ENCODE peak calls at places on chromosomes 7 and 10, in seven cellular contexts. One of them, this sample, is unnamed.

GRCh38 chr10:7525314-7526016 is 114.6 kb upstream of the SFMBT2 start:
- DNase-seq in HL-60: peak
- DNase-seq in fibroblast of lung: peak
- DNase-seq in uterus: peak
- DNase-seq in H9: peak
- DNase-seq in PC-9: peak
- DNase-seq in foreskin keratinocyte: peak
- DNase-seq in this sample: peak

GRCh38 chr10:68231106-68231901 is 609 bp downstream of the ATOH7 start:
- DNase-seq in HL-60: peak
- DNase-seq in foreskin keratinocyte: peak
- DNase-seq in PC-9: peak
- DNase-seq in fibroblast of lung: peak
- DNase-seq in H9: peak
- DNase-seq in uterus: peak
- DNase-seq in this sample: no peak

GRCh38 chr7:140873473-140873872 is 51.3 kb downstream of the BRAF start:
- DNase-seq in PC-9: no peak
- DNase-seq in fibroblast of lung: no peak
- DNase-seq in uterus: no peak
- DNase-seq in H9: no peak
- DNase-seq in foreskin keratinocyte: no peak
- DNase-seq in HL-60: no peak
- DNase-seq in this sample: no peak

GRCh38 chr7:106862317-106863183 is 2.5 kb upstream of the PIK3CG start:
- DNase-seq in fibroblast of lung: no peak
- DNase-seq in foreskin keratinocyte: no peak
- DNase-seq in HL-60: peak
- DNase-seq in uterus: no peak
- DNase-seq in H9: no peak
- DNase-seq in PC-9: no peak
- DNase-seq in this sample: no peak

GRCh38 chr7:107978815-107979408 is 24.0 kb downstream of the LAMB1 start:
- DNase-seq in fibroblast of lung: no peak
- DNase-seq in H9: no peak
- DNase-seq in uterus: no peak
- DNase-seq in HL-60: no peak
- DNase-seq in PC-9: no peak
- DNase-seq in foreskin keratinocyte: no peak
- DNase-seq in this sample: no peak

GRCh38 chr7:143205560-143206293 is 16.1 kb upstream of the TAS2R40 start:
- DNase-seq in HL-60: peak
- DNase-seq in H9: no peak
- DNase-seq in PC-9: no peak
- DNase-seq in fibroblast of lung: peak
- DNase-seq in uterus: no peak
- DNase-seq in foreskin keratinocyte: no peak
- DNase-seq in this sample: peak

GRCh38 chr7:15175103-15175502 is 272.6 kb upstream of the DGKB start:
- DNase-seq in H9: no peak
- DNase-seq in fibroblast of lung: no peak
- DNase-seq in PC-9: no peak
- DNase-seq in HL-60: no peak
- DNase-seq in uterus: no peak
- DNase-seq in foreskin keratinocyte: no peak
- DNase-seq in this sample: no peak

GRCh38 chr10:37639200-37639599 is 218.2 kb downstream of the ZNF248 start:
- DNase-seq in uterus: no peak
- DNase-seq in fibroblast of lung: no peak
- DNase-seq in foreskin keratinocyte: no peak
- DNase-seq in PC-9: no peak
- DNase-seq in H9: no peak
- DNase-seq in HL-60: no peak
- DNase-seq in this sample: no peak

GRCh38 chr10:30070001-30070759 is 10.8 kb upstream of the JCAD start:
- DNase-seq in H9: no peak
- DNase-seq in fibroblast of lung: peak
- DNase-seq in HL-60: no peak
- DNase-seq in foreskin keratinocyte: no peak
- DNase-seq in uterus: no peak
- DNase-seq in PC-9: no peak
- DNase-seq in this sample: no peak

GRCh38 chr7:138565451-138566114 is 105.5 kb downstream of the TRIM24 start:
- DNase-seq in fibroblast of lung: peak
- DNase-seq in H9: peak
- DNase-seq in uterus: no peak
- DNase-seq in foreskin keratinocyte: peak
- DNase-seq in PC-9: peak
- DNase-seq in HL-60: peak
- DNase-seq in this sample: no peak

GRCh38 chr7:100974021-100974420 is 4.7 kb downstream of the MUC12 start:
- DNase-seq in H9: no peak
- DNase-seq in PC-9: no peak
- DNase-seq in HL-60: no peak
- DNase-seq in uterus: no peak
- DNase-seq in foreskin keratinocyte: no peak
- DNase-seq in fibroblast of lung: peak
- DNase-seq in this sample: no peak

GRCh38 chr10:118840071-118840775 is 85.5 kb upstream of the CACUL1 start:
- DNase-seq in H9: no peak
- DNase-seq in uterus: no peak
- DNase-seq in HL-60: peak
- DNase-seq in fibroblast of lung: peak
- DNase-seq in foreskin keratinocyte: peak
- DNase-seq in PC-9: peak
- DNase-seq in this sample: no peak

GRCh38 chr10:48366261-48366660 is 59.8 kb downstream of the MAPK8 start:
- DNase-seq in uterus: no peak
- DNase-seq in fibroblast of lung: no peak
- DNase-seq in H9: no peak
- DNase-seq in PC-9: no peak
- DNase-seq in HL-60: no peak
- DNase-seq in foreskin keratinocyte: no peak
- DNase-seq in this sample: no peak
- H3K27ac ChIP-seq in uterus: no peak
- H3K27ac ChIP-seq in fibroblast of lung: no peak
- H3K27ac ChIP-seq in H9: no peak
- H3K27ac ChIP-seq in PC-9: no peak
- H3K27ac ChIP-seq in HL-60: no peak
- H3K27ac ChIP-seq in foreskin keratinocyte: no peak
- H3K27ac ChIP-seq in this sample: no peak

GRCh38 chr10:77162697-77163096 is 474.9 kb downstream of the KCNMA1 start:
- DNase-seq in HL-60: no peak
- DNase-seq in H9: no peak
- DNase-seq in uterus: no peak
- DNase-seq in PC-9: peak
- DNase-seq in foreskin keratinocyte: peak
- DNase-seq in fibroblast of lung: peak
- DNase-seq in this sample: no peak
- H3K27ac ChIP-seq in HL-60: no peak
- H3K27ac ChIP-seq in H9: no peak
- H3K27ac ChIP-seq in uterus: peak
- H3K27ac ChIP-seq in PC-9: no peak
- H3K27ac ChIP-seq in foreskin keratinocyte: peak
- H3K27ac ChIP-seq in fibroblast of lung: no peak
- H3K27ac ChIP-seq in this sample: no peak

GRCh38 chr7:81715984-81716588 is 53.8 kb downstream of the HGF start:
- DNase-seq in foreskin keratinocyte: peak
- DNase-seq in fibroblast of lung: peak
- DNase-seq in uterus: no peak
- DNase-seq in H9: no peak
- DNase-seq in PC-9: no peak
- DNase-seq in HL-60: no peak
- DNase-seq in this sample: no peak

GRCh38 chr7:81714306-81714705 is 55.5 kb downstream of the HGF start:
- DNase-seq in foreskin keratinocyte: no peak
- DNase-seq in H9: no peak
- DNase-seq in HL-60: no peak
- DNase-seq in PC-9: no peak
- DNase-seq in uterus: no peak
- DNase-seq in fibroblast of lung: peak
- DNase-seq in this sample: no peak

GRCh38 chr7:81709836-81710235 is 60.0 kb downstream of the HGF start:
- DNase-seq in foreskin keratinocyte: no peak
- DNase-seq in uterus: no peak
- DNase-seq in HL-60: no peak
- DNase-seq in fibroblast of lung: no peak
- DNase-seq in PC-9: no peak
- DNase-seq in H9: no peak
- DNase-seq in this sample: no peak

GRCh38 chr7:81705206-81705605 is 64.6 kb downstream of the HGF start:
- DNase-seq in HL-60: no peak
- DNase-seq in uterus: no peak
- DNase-seq in foreskin keratinocyte: no peak
- DNase-seq in fibroblast of lung: no peak
- DNase-seq in H9: no peak
- DNase-seq in PC-9: no peak
- DNase-seq in this sample: no peak

GRCh38 chr7:81710751-81711150 is 59.1 kb downstream of the HGF start:
- DNase-seq in PC-9: no peak
- DNase-seq in H9: no peak
- DNase-seq in fibroblast of lung: no peak
- DNase-seq in HL-60: no peak
- DNase-seq in foreskin keratinocyte: no peak
- DNase-seq in uterus: no peak
- DNase-seq in this sample: no peak
- H3K27ac ChIP-seq in PC-9: no peak
- H3K27ac ChIP-seq in H9: no peak
- H3K27ac ChIP-seq in fibroblast of lung: no peak
- H3K27ac ChIP-seq in HL-60: no peak
- H3K27ac ChIP-seq in foreskin keratinocyte: no peak
- H3K27ac ChIP-seq in uterus: no peak
- H3K27ac ChIP-seq in this sample: no peak

GRCh38 chr7:35691827-35692307 is 3.1 kb downstream of the HERPUD2 start:
- DNase-seq in fibroblast of lung: no peak
- DNase-seq in HL-60: no peak
- DNase-seq in foreskin keratinocyte: no peak
- DNase-seq in PC-9: no peak
- DNase-seq in uterus: no peak
- DNase-seq in H9: no peak
- DNase-seq in this sample: peak
- H3K27ac ChIP-seq in fibroblast of lung: no peak
- H3K27ac ChIP-seq in HL-60: peak
- H3K27ac ChIP-seq in foreskin keratinocyte: no peak
- H3K27ac ChIP-seq in PC-9: no peak
- H3K27ac ChIP-seq in uterus: no peak
- H3K27ac ChIP-seq in H9: no peak
- H3K27ac ChIP-seq in this sample: peak

GRCh38 chr10:19815478-19816419 is 483 bp upstream of the PLXDC2 start:
- DNase-seq in fibroblast of lung: peak
- DNase-seq in H9: peak
- DNase-seq in PC-9: no peak
- DNase-seq in foreskin keratinocyte: peak
- DNase-seq in HL-60: no peak
- DNase-seq in uterus: peak
- DNase-seq in this sample: peak

GRCh38 chr10:19817251-19818046 is 1.2 kb downstream of the PLXDC2 start:
- DNase-seq in fibroblast of lung: peak
- DNase-seq in PC-9: no peak
- DNase-seq in uterus: peak
- DNase-seq in foreskin keratinocyte: peak
- DNase-seq in HL-60: no peak
- DNase-seq in H9: peak
- DNase-seq in this sample: no peak

GRCh38 chr10:19816420-19817250 is at the start of gene PLXDC2:
- DNase-seq in PC-9: no peak
- DNase-seq in H9: peak
- DNase-seq in foreskin keratinocyte: peak
- DNase-seq in HL-60: no peak
- DNase-seq in fibroblast of lung: peak
- DNase-seq in uterus: peak
- DNase-seq in this sample: peak

GRCh38 chr10:19812976-19813375 is 3.3 kb upstream of the PLXDC2 start:
- DNase-seq in foreskin keratinocyte: peak
- DNase-seq in uterus: no peak
- DNase-seq in HL-60: no peak
- DNase-seq in PC-9: no peak
- DNase-seq in H9: no peak
- DNase-seq in fibroblast of lung: peak
- DNase-seq in this sample: no peak

GRCh38 chr10:19815036-19815435 is 1.2 kb upstream of the PLXDC2 start:
- DNase-seq in foreskin keratinocyte: no peak
- DNase-seq in H9: no peak
- DNase-seq in fibroblast of lung: no peak
- DNase-seq in PC-9: no peak
- DNase-seq in HL-60: no peak
- DNase-seq in uterus: no peak
- DNase-seq in this sample: no peak
- H3K27ac ChIP-seq in foreskin keratinocyte: no peak
- H3K27ac ChIP-seq in H9: no peak
- H3K27ac ChIP-seq in fibroblast of lung: no peak
- H3K27ac ChIP-seq in PC-9: no peak
- H3K27ac ChIP-seq in HL-60: no peak
- H3K27ac ChIP-seq in uterus: peak
- H3K27ac ChIP-seq in this sample: peak

DNA sequence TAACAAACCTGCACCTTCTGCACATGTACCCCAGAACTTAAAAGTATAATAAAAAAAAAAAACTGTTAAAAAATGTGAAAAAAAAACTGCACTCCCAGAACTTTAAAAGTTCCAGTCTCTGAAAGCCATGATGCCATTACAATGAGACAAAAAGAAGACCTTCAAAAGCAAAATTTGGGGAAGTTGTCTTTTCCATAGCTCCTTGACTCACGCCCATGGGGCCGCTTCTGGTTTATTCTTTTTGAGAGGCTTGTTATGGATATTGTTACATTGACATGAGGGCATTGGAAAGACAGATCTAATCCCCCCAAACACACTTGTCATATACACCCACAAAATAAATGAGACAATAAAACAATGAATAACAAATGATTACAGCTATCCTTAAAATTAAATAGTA is 805 bp downstream of the BLNK start:
- DNase-seq in uterus: no peak
- DNase-seq in HL-60: no peak
- DNase-seq in H9: no peak
- DNase-seq in PC-9: no peak
- DNase-seq in fibroblast of lung: no peak
- DNase-seq in foreskin keratinocyte: no peak
- DNase-seq in this sample: no peak
- H3K27ac ChIP-seq in uterus: no peak
- H3K27ac ChIP-seq in HL-60: no peak
- H3K27ac ChIP-seq in H9: no peak
- H3K27ac ChIP-seq in PC-9: no peak
- H3K27ac ChIP-seq in fibroblast of lung: no peak
- H3K27ac ChIP-seq in foreskin keratinocyte: no peak
- H3K27ac ChIP-seq in this sample: peak